ENCODE peak calls at places on chromosomes 12 and 14, in five cellular contexts. X is stimulated activated CD8-positive, alpha-beta memory T cell treated with anti-CD3 and anti-CD28 coated beads, Interleukin-7, amount 100 ng/mL, for 1 hour; D is CD8-positive, alpha-beta memory T cell; T is Ammon's horn; H is sigmoid colon. S is an unnamed sample.

GRCh38 chr12:104314242-104314614 is 10.7 kb downstream of the EID3 start:
- DNase-seq in H (no peak), X (no peak), D (no peak), T (no peak), S (no peak)

GRCh38 chr12:8031872-8032241 is 659 bp upstream of the FOXJ2 start:
- DNase-seq in X (no peak), T (no peak), D (no peak), H (no peak), S (no peak)

GRCh38 chr14:45705954-45706353 is 453.0 kb upstream of the MIS18BP1 start:
- DNase-seq in X (no peak), H (no peak), T (no peak), D (no peak), S (no peak)

GRCh38 chr12:100955139-100955538 is 160.6 kb downstream of the ANO4 start:
- DNase-seq in D (no peak), H (no peak), X (no peak), T (no peak), S (no peak)

GRCh38 chr14:85254718-85255117 is 275.2 kb upstream of the FLRT2 start:
- DNase-seq in D (no peak), X (no peak), H (no peak), T (no peak), S (no peak)

GRCh38 chr14:50363734-50364113 is 33.0 kb downstream of the CDKL1 start:
- DNase-seq in T (no peak), D (peak), H (no peak), X (no peak), S (no peak)

GRCh38 chr12:3231399-3231876 is 154.3 kb downstream of the TSPAN9 start:
- DNase-seq in H (no peak), T (no peak), D (no peak), X (no peak), S (no peak)

GRCh38 chr12:22396735-22397134 is 62.2 kb upstream of the ST8SIA1 start:
- DNase-seq in X (no peak), H (no peak), T (no peak), D (no peak), S (no peak)

GRCh38 chr12:132465269-132466190 is 24.4 kb upstream of the FBRSL1 start:
- DNase-seq in H (no peak), X (no peak), D (no peak), T (no peak), S (no peak)

GRCh38 chr12:89319111-89319510 is 33.2 kb downstream of the DUSP6 start:
- DNase-seq in X (no peak), T (no peak), D (no peak), H (no peak), S (no peak)

GRCh38 chr14:50796391-50796790 is 34.6 kb downstream of the NIN start:
- DNase-seq in D (no peak), T (no peak), H (no peak), X (no peak), S (no peak)

GRCh38 chr14:78005325-78005724 is 164.8 kb upstream of the NRXN3 start:
- DNase-seq in H (no peak), X (no peak), T (no peak), D (no peak), S (no peak)

GRCh38 chr12:116053479-116054195 is 223.9 kb downstream of the MED13L start:
- DNase-seq in X (no peak), H (peak), D (no peak), T (peak), S (no peak)

GRCh38 chr14:41606249-41607118 is at the start of gene LRFN5:
- DNase-seq in H (peak), X (no peak), D (no peak), T (peak), S (peak)

GRCh38 chr12:40947812-40948211 is 240.3 kb upstream of the PDZRN4 start:
- DNase-seq in H (no peak), D (no peak), T (no peak), X (no peak), S (no peak)

GRCh38 chr14:68042002-68042401 is 222.4 kb downstream of the RAD51B start:
- DNase-seq in D (no peak), X (no peak), H (no peak), T (no peak), S (peak)

GRCh38 chr14:101774006-101774755 is 12.7 kb downstream of the PPP2R5C start:
- DNase-seq in D (no peak), H (no peak), T (peak), X (no peak), S (no peak)